ENCODE peak calls at places on chromosomes 16 and 17, in six cellular contexts. One of them, this sample, is unnamed.
A peak's percentile ranks its signal among the peaks of the same experiment; 100 is the strongest.

GRCh38 chr17:60529806-60530205 is 3.8 kb upstream of the APPBP2 start:
- DNase-seq in BE2C: no peak
- DNase-seq in A673: no peak
- DNase-seq in ovary: no peak
- DNase-seq in GM23338: no peak
- DNase-seq in fibroblast of lung: no peak
- DNase-seq in this sample: no peak

GRCh38 chr17:2700491-2701141 is 10.9 kb downstream of the CLUH start:
- DNase-seq in BE2C: no peak
- DNase-seq in A673: no peak
- DNase-seq in ovary: peak; percentile 19
- DNase-seq in GM23338: no peak
- DNase-seq in fibroblast of lung: no peak
- DNase-seq in this sample: no peak

GRCh38 chr17:75864448-75864871 is 9.3 kb upstream of the WBP2 start:
- DNase-seq in BE2C: no peak
- DNase-seq in A673: peak; percentile 51
- DNase-seq in ovary: peak; percentile 73
- DNase-seq in GM23338: peak; percentile 74
- DNase-seq in fibroblast of lung: peak; percentile 96
- DNase-seq in this sample: peak; percentile 88

GRCh38 chr16:1159973-1160772 is 7.3 kb downstream of the CACNA1H start:
- DNase-seq in BE2C: no peak
- DNase-seq in A673: no peak
- DNase-seq in ovary: peak; percentile 90
- DNase-seq in GM23338: no peak
- DNase-seq in fibroblast of lung: no peak
- DNase-seq in this sample: no peak

GRCh38 chr17:81020767-81021497 is 14.0 kb upstream of the BAIAP2 start:
- DNase-seq in BE2C: peak; percentile 18
- DNase-seq in A673: no peak
- DNase-seq in ovary: peak; percentile 37
- DNase-seq in GM23338: no peak
- DNase-seq in fibroblast of lung: peak; percentile 34
- DNase-seq in this sample: peak; percentile 41

GRCh38 chr16:84700518-84701277 is 898 bp downstream of the USP10 start:
- DNase-seq in BE2C: peak; percentile 19
- DNase-seq in A673: peak; percentile 45
- DNase-seq in ovary: no peak
- DNase-seq in GM23338: peak; percentile 47
- DNase-seq in fibroblast of lung: peak; percentile 37
- DNase-seq in this sample: peak; percentile 25

GRCh38 chr17:79927136-79927661 is 88.0 kb upstream of the CBX4 start:
- DNase-seq in BE2C: no peak
- DNase-seq in A673: no peak
- DNase-seq in ovary: peak; percentile 20
- DNase-seq in GM23338: no peak
- DNase-seq in fibroblast of lung: no peak
- DNase-seq in this sample: no peak

GRCh38 chr17:60311936-60312335 is 80.0 kb downstream of the USP32 start:
- DNase-seq in BE2C: no peak
- DNase-seq in A673: no peak
- DNase-seq in ovary: no peak
- DNase-seq in GM23338: no peak
- DNase-seq in fibroblast of lung: peak; percentile 49
- DNase-seq in this sample: peak; percentile 81

GRCh38 chr16:85455534-85455933 is 157.6 kb upstream of the GSE1 start:
- DNase-seq in BE2C: no peak
- DNase-seq in A673: no peak
- DNase-seq in ovary: no peak
- DNase-seq in GM23338: no peak
- DNase-seq in fibroblast of lung: no peak
- DNase-seq in this sample: no peak

GRCh38 chr17:80781851-80782277 is 209.8 kb upstream of the CHMP6 start:
- DNase-seq in BE2C: peak; percentile 49
- DNase-seq in A673: no peak
- DNase-seq in ovary: no peak
- DNase-seq in GM23338: no peak
- DNase-seq in fibroblast of lung: no peak
- DNase-seq in this sample: no peak

GRCh38 chr17:52106070-52106469 is 52.4 kb downstream of the CA10 start:
- DNase-seq in BE2C: no peak
- DNase-seq in A673: no peak
- DNase-seq in ovary: peak; percentile 29
- DNase-seq in GM23338: no peak
- DNase-seq in fibroblast of lung: no peak
- DNase-seq in this sample: no peak

GRCh38 chr17:47652570-47652969 is 2.9 kb downstream of the KPNB1 start:
- DNase-seq in BE2C: no peak
- DNase-seq in A673: no peak
- DNase-seq in ovary: no peak
- DNase-seq in GM23338: no peak
- DNase-seq in fibroblast of lung: peak; percentile 16
- DNase-seq in this sample: peak; percentile 27

DNA sequence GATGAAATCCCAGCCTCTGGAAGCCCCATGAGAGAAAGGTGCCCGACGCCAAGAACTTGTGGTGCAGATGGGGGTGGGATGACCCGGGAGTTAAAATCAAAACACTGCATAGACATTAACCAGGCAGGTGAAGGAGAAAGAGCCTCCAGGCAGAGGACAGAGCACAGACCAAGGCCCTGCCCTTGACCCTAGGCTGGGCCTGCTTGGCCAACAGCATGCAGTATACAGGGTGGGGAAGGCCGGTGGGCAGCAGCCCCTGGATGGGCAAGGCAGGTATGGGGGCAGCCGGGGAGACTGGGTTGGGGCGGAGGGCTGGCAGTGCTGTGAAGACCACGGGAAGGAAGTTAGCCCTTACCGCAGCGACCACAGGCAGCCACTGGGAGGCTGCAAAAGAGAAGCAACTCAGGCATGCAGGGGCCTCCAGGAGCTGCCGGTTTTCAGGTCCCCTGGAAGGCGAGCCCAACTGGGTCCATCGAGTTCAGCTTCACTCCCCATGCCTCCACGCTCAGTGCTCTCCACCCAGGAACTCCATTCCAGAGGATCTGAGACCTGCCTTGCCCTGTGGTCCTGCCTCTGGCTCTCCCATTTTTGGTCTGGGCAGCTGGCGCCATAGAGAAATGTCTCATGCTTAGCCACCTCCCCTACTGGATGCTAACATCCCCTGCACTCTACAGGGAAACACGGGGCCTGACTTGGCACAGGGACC is 81.2 kb downstream of the C16orf95 start:
- DNase-seq in BE2C: no peak
- DNase-seq in A673: no peak
- DNase-seq in ovary: no peak
- DNase-seq in GM23338: peak; percentile 45
- DNase-seq in fibroblast of lung: no peak
- DNase-seq in this sample: no peak
- TF ChIP-seq CTCF in BE2C: no peak
- TF ChIP-seq CTCF in A673: no peak
- TF ChIP-seq CTCF in ovary: no peak
- TF ChIP-seq CTCF in GM23338: peak; percentile 31
- TF ChIP-seq CTCF in fibroblast of lung: no peak
- TF ChIP-seq CTCF in this sample: no peak

GRCh38 chr16:70252355-70252988 is 732 bp upstream of the EXOSC6 start:
- DNase-seq in BE2C: peak; percentile 67
- DNase-seq in A673: peak; percentile 67
- DNase-seq in ovary: no peak
- DNase-seq in GM23338: peak; percentile 79
- DNase-seq in fibroblast of lung: peak; percentile 23
- DNase-seq in this sample: peak; percentile 32

GRCh38 chr16:70254965-70255286 is 3.2 kb upstream of the EXOSC6 start:
- DNase-seq in BE2C: no peak
- DNase-seq in A673: no peak
- DNase-seq in ovary: no peak
- DNase-seq in GM23338: no peak
- DNase-seq in fibroblast of lung: no peak
- DNase-seq in this sample: no peak

GRCh38 chr16:70255584-70255983 is 3.8 kb upstream of the EXOSC6 start:
- DNase-seq in BE2C: no peak
- DNase-seq in A673: no peak
- DNase-seq in ovary: no peak
- DNase-seq in GM23338: no peak
- DNase-seq in fibroblast of lung: no peak
- DNase-seq in this sample: no peak

GRCh38 chr16:70253291-70254094 is 1.8 kb upstream of the EXOSC6 start:
- DNase-seq in BE2C: peak; percentile 67
- DNase-seq in A673: peak; percentile 43
- DNase-seq in ovary: no peak
- DNase-seq in GM23338: peak; percentile 86
- DNase-seq in fibroblast of lung: peak; percentile 47
- DNase-seq in this sample: peak; percentile 55

GRCh38 chr16:70254095-70254964 is 2.6 kb upstream of the EXOSC6 start:
- DNase-seq in BE2C: no peak
- DNase-seq in A673: no peak
- DNase-seq in ovary: no peak
- DNase-seq in GM23338: peak; percentile 13
- DNase-seq in fibroblast of lung: no peak
- DNase-seq in this sample: no peak
- TF ChIP-seq CTCF in BE2C: no peak
- TF ChIP-seq CTCF in A673: no peak
- TF ChIP-seq CTCF in ovary: no peak
- TF ChIP-seq CTCF in GM23338: no peak
- TF ChIP-seq CTCF in fibroblast of lung: no peak
- TF ChIP-seq CTCF in this sample: no peak

DNA sequence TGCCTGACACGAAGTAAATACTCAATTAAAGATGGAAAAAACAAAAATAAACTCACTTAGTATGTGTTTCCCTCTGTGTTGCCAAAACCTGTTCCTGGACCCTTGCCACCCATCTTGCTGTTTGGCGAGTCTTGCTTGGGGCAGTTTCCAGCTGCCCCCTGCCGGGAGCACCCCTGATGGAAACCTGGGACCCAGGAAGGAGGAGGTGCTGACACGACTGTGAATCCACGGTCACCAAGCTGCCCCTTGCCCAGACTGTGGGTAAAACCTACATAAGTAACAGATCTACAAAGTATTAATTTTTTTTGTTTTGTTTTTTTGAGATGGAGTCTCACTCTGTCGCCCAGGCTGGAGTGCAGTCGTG is 50.1 kb upstream of the SIAH1 start:
- DNase-seq in BE2C: no peak
- DNase-seq in A673: no peak
- DNase-seq in ovary: no peak
- DNase-seq in GM23338: no peak
- DNase-seq in fibroblast of lung: peak; percentile 22
- DNase-seq in this sample: no peak
- TF ChIP-seq CTCF in BE2C: no peak
- TF ChIP-seq CTCF in A673: no peak
- TF ChIP-seq CTCF in ovary: no peak
- TF ChIP-seq CTCF in GM23338: no peak
- TF ChIP-seq CTCF in fibroblast of lung: no peak
- TF ChIP-seq CTCF in this sample: no peak

GRCh38 chr16:81720973-81721907 is 57.9 kb upstream of the PLCG2 start:
- DNase-seq in BE2C: no peak
- DNase-seq in A673: no peak
- DNase-seq in ovary: no peak
- DNase-seq in GM23338: no peak
- DNase-seq in fibroblast of lung: peak; percentile 82
- DNase-seq in this sample: no peak
- TF ChIP-seq CTCF in BE2C: no peak
- TF ChIP-seq CTCF in A673: no peak
- TF ChIP-seq CTCF in ovary: no peak
- TF ChIP-seq CTCF in GM23338: no peak
- TF ChIP-seq CTCF in fibroblast of lung: no peak
- TF ChIP-seq CTCF in this sample: no peak

DNA sequence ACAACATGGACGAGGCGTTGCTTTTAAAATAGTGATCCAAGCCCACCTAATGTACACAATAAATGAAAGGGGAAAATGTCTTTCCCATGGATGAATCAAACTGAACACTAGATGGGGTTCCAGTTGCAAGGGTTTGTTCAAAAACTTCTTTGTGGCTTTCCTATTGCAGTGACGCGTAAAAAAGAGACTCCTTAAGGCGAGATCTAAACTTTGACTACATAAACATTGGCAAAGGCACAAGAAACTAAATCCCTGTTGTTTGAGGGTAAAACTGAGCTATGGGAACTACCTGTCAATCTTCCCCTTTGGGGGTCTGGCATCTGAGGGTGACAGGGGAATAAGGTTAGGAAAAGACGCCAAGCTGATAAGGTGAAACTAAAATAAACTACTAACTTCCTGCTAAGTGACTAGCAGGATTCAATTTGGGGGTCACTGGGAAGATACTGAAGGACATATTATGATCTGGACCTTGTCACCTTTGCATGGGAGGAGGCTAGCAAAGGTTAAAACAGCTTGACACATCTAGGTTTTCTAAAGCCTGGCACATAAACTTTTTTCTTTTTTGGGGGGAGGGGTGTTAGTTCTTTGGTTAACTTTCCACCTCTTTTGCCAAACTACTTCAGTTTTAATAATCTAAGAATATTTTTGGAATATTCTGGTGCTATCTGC is 4.7 kb downstream of the SALL1 start:
- DNase-seq in BE2C: no peak
- DNase-seq in A673: peak; percentile 76
- DNase-seq in ovary: no peak
- DNase-seq in GM23338: no peak
- DNase-seq in fibroblast of lung: peak; percentile 57
- DNase-seq in this sample: peak; percentile 59
- TF ChIP-seq CTCF in BE2C: no peak
- TF ChIP-seq CTCF in A673: peak; percentile 61
- TF ChIP-seq CTCF in ovary: no peak
- TF ChIP-seq CTCF in GM23338: peak; percentile 30
- TF ChIP-seq CTCF in fibroblast of lung: peak; percentile 53
- TF ChIP-seq CTCF in this sample: peak; percentile 29

GRCh38 chr17:33334703-33335102 is 41.6 kb upstream of the ASIC2 start:
- DNase-seq in BE2C: no peak
- DNase-seq in A673: no peak
- DNase-seq in ovary: no peak
- DNase-seq in GM23338: no peak
- DNase-seq in fibroblast of lung: no peak
- DNase-seq in this sample: no peak

GRCh38 chr17:33335491-33336173 is 42.5 kb upstream of the ASIC2 start:
- DNase-seq in BE2C: peak; percentile 8
- DNase-seq in A673: peak; percentile 3
- DNase-seq in ovary: no peak
- DNase-seq in GM23338: peak; percentile 47
- DNase-seq in fibroblast of lung: no peak
- DNase-seq in this sample: no peak

GRCh38 chr17:33328129-33328528 is 35.0 kb upstream of the ASIC2 start:
- DNase-seq in BE2C: no peak
- DNase-seq in A673: peak; percentile 18
- DNase-seq in ovary: no peak
- DNase-seq in GM23338: peak; percentile 70
- DNase-seq in fibroblast of lung: no peak
- DNase-seq in this sample: no peak

DNA sequence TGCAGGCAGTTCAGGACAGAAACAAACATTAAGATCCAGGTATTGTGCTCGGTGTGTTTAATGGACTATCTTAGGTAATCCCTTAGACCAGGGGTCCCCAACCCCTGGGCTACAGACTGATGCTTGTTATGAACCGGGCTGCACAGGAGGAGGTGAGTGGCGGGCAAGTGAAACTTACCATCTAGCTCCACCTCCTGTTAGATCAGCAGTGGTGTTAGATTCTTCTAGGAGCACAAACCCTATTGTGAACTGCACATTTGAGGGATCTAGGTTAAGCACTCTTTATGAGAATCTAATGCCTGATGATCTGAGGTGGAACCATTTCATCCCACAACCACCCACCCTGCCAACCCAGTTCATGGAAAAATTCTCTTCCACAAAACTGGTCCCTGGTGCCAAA is 37.8 kb upstream of the ASIC2 start:
- DNase-seq in BE2C: no peak
- DNase-seq in A673: no peak
- DNase-seq in ovary: no peak
- DNase-seq in GM23338: no peak
- DNase-seq in fibroblast of lung: no peak
- DNase-seq in this sample: no peak
- TF ChIP-seq CTCF in BE2C: no peak
- TF ChIP-seq CTCF in A673: peak; percentile 12
- TF ChIP-seq CTCF in ovary: no peak
- TF ChIP-seq CTCF in GM23338: no peak
- TF ChIP-seq CTCF in fibroblast of lung: no peak
- TF ChIP-seq CTCF in this sample: no peak

This sample was measured in cardiac fibroblast.